ENCODE peak calls at places on chromosomes 12 and 14, in five cellular contexts. One of them, this sample, is unnamed. For H3K4me1, the result is how much of the 10 kb centered on the place peaks cover.

GRCh38 chr14:85439696-85440328 is 90.1 kb upstream of the FLRT2 start:
- DNase-seq in Panc1: no peak
- DNase-seq in Caco-2: no peak
- DNase-seq in tibial artery: no peak
- DNase-seq in astrocyte: peak
- DNase-seq in this sample: no peak

GRCh38 chr14:68547305-68548193 is 245.3 kb downstream of the ZFP36L1 start:
- DNase-seq in Caco-2: no peak
- DNase-seq in tibial artery: peak
- DNase-seq in Panc1: peak
- DNase-seq in astrocyte: peak
- DNase-seq in this sample: no peak

GRCh38 chr12:128076188-128076587 is 190.8 kb upstream of the TMEM132C start:
- DNase-seq in Caco-2: no peak
- DNase-seq in tibial artery: no peak
- DNase-seq in Panc1: peak
- DNase-seq in astrocyte: peak
- DNase-seq in this sample: no peak

GRCh38 chr14:105889666-105890473 is 363.5 kb downstream of the TMEM121 start:
- DNase-seq in Panc1: no peak
- DNase-seq in tibial artery: peak
- DNase-seq in Caco-2: peak
- DNase-seq in astrocyte: no peak
- DNase-seq in this sample: peak

GRCh38 chr12:51390457-51391046 is 654 bp downstream of the GALNT6 start:
- DNase-seq in astrocyte: no peak
- DNase-seq in tibial artery: peak
- DNase-seq in Caco-2: no peak
- DNase-seq in Panc1: no peak
- DNase-seq in this sample: no peak

GRCh38 chr12:68824131-68824530 is 16.2 kb downstream of the MDM2 start:
- DNase-seq in tibial artery: no peak
- DNase-seq in Caco-2: no peak
- DNase-seq in astrocyte: no peak
- DNase-seq in Panc1: no peak
- DNase-seq in this sample: no peak

GRCh38 chr12:107668743-107669142 is 16.9 kb upstream of the PWP1 start:
- DNase-seq in Caco-2: no peak
- DNase-seq in astrocyte: no peak
- DNase-seq in tibial artery: no peak
- DNase-seq in Panc1: no peak
- DNase-seq in this sample: no peak

GRCh38 chr14:42110167-42110566 is 503.5 kb downstream of the LRFN5 start:
- DNase-seq in tibial artery: no peak
- DNase-seq in Panc1: no peak
- DNase-seq in astrocyte: peak
- DNase-seq in Caco-2: no peak
- DNase-seq in this sample: no peak

GRCh38 chr12:127594351-127594970 is 672.5 kb upstream of the TMEM132C start:
- DNase-seq in Panc1: no peak
- DNase-seq in tibial artery: no peak
- DNase-seq in astrocyte: no peak
- DNase-seq in Caco-2: peak
- DNase-seq in this sample: no peak

GRCh38 chr14:86057018-86057667 is 527.2 kb downstream of the FLRT2 start:
- DNase-seq in tibial artery: no peak
- DNase-seq in astrocyte: no peak
- DNase-seq in Caco-2: no peak
- DNase-seq in Panc1: no peak
- DNase-seq in this sample: peak

GRCh38 chr12:47813491-47814196 is 6.1 kb downstream of the HDAC7 start:
- DNase-seq in Panc1: no peak
- DNase-seq in tibial artery: no peak
- DNase-seq in astrocyte: no peak
- DNase-seq in Caco-2: no peak
- DNase-seq in this sample: no peak

GRCh38 chr14:54570651-54571415 is 3.9 kb downstream of the SAMD4A start:
- DNase-seq in Panc1: no peak
- DNase-seq in tibial artery: no peak
- DNase-seq in astrocyte: peak
- DNase-seq in Caco-2: no peak
- DNase-seq in this sample: no peak

GRCh38 chr14:50844397-50844796 is 13.4 kb upstream of the NIN start:
- DNase-seq in astrocyte: no peak
- DNase-seq in Caco-2: no peak
- DNase-seq in tibial artery: no peak
- DNase-seq in Panc1: no peak
- DNase-seq in this sample: no peak

GRCh38 chr12:113347107-113347506 is 11.3 kb upstream of the PLBD2 start:
- DNase-seq in tibial artery: no peak
- DNase-seq in astrocyte: no peak
- DNase-seq in Caco-2: no peak
- DNase-seq in Panc1: no peak
- DNase-seq in this sample: no peak

GRCh38 chr12:56628671-56629458 is 1.3 kb downstream of the BAZ2A start:
- DNase-seq in Panc1: no peak
- DNase-seq in astrocyte: peak
- DNase-seq in tibial artery: peak
- DNase-seq in Caco-2: no peak
- DNase-seq in this sample: peak
- H3K4me1 ChIP-seq in Panc1: under half
- H3K4me1 ChIP-seq in astrocyte: under half
- H3K4me1 ChIP-seq in tibial artery: half or more
- H3K4me1 ChIP-seq in Caco-2: under half
- H3K4me1 ChIP-seq in this sample: under half

GRCh38 chr12:90978117-90978770 is 23.3 kb upstream of the CCER1 start:
- DNase-seq in astrocyte: peak
- DNase-seq in Caco-2: no peak
- DNase-seq in tibial artery: no peak
- DNase-seq in Panc1: no peak
- DNase-seq in this sample: no peak
- TF ChIP-seq CTCF in astrocyte: peak
- TF ChIP-seq CTCF in Caco-2: peak
- TF ChIP-seq CTCF in tibial artery: peak
- TF ChIP-seq CTCF in Panc1: peak
- TF ChIP-seq CTCF in this sample: peak

GRCh38 chr14:49164074-49164473 is 422.1 kb downstream of the RPS29 start:
- DNase-seq in astrocyte: no peak
- DNase-seq in tibial artery: no peak
- DNase-seq in Caco-2: no peak
- DNase-seq in Panc1: no peak
- DNase-seq in this sample: peak

GRCh38 chr14:49160983-49161382 is 425.2 kb downstream of the RPS29 start:
- DNase-seq in Caco-2: no peak
- DNase-seq in astrocyte: no peak
- DNase-seq in tibial artery: no peak
- DNase-seq in Panc1: no peak
- DNase-seq in this sample: no peak
- H3K4me1 ChIP-seq in Caco-2: under half
- H3K4me1 ChIP-seq in astrocyte: under half
- H3K4me1 ChIP-seq in tibial artery: under half
- H3K4me1 ChIP-seq in Panc1: under half
- H3K4me1 ChIP-seq in this sample: under half

GRCh38 chr14:103123634-103124500 is 606 bp downstream of the TNFAIP2 start:
- DNase-seq in astrocyte: no peak
- DNase-seq in tibial artery: peak
- DNase-seq in Panc1: no peak
- DNase-seq in Caco-2: no peak
- DNase-seq in this sample: no peak
- TF ChIP-seq CTCF in astrocyte: peak
- TF ChIP-seq CTCF in tibial artery: peak
- TF ChIP-seq CTCF in Panc1: peak
- TF ChIP-seq CTCF in Caco-2: no peak
- TF ChIP-seq CTCF in this sample: peak

GRCh38 chr12:57146092-57146491 is 1.3 kb downstream of the LRP1-AS start:
- DNase-seq in Panc1: no peak
- DNase-seq in astrocyte: no peak
- DNase-seq in tibial artery: no peak
- DNase-seq in Caco-2: no peak
- DNase-seq in this sample: no peak
- H3K4me1 ChIP-seq in Panc1: under half
- H3K4me1 ChIP-seq in astrocyte: under half
- H3K4me1 ChIP-seq in tibial artery: half or more
- H3K4me1 ChIP-seq in Caco-2: under half
- H3K4me1 ChIP-seq in this sample: under half

GRCh38 chr12:106224392-106224706 is 23.5 kb downstream of the CKAP4 start:
- DNase-seq in Panc1: no peak
- DNase-seq in tibial artery: no peak
- DNase-seq in Caco-2: no peak
- DNase-seq in astrocyte: no peak
- DNase-seq in this sample: no peak
- TF ChIP-seq CTCF in Panc1: no peak
- TF ChIP-seq CTCF in tibial artery: no peak
- TF ChIP-seq CTCF in Caco-2: no peak
- TF ChIP-seq CTCF in astrocyte: no peak
- TF ChIP-seq CTCF in this sample: no peak